ENCODE peak calls at places on chromosome 22, in ten cellular contexts. K is lung; F is HAP-1; X is CD4-positive, CD25-positive, alpha-beta regulatory T cell; E is neuronal stem cell; Y is right cardiac atrium; R is tibial nerve; T is endothelial cell of umbilical vein; I is left ventricle myocardium inferior; M is uterus. G is an unnamed sample. For H3K27me3 and H3K9me3, the result is how much of the 10 kb centered on the place peaks cover.

GRCh38 chr22:33654173-33654890 is 265.9 kb downstream of the LARGE1 start:
- DNase-seq in T (no peak), Y (no peak), F (no peak), X (no peak), R (no peak), K (no peak), M (no peak), E (no peak), I (no peak), G (no peak)

GRCh38 chr22:47850644-47851151 is 1088.2 kb downstream of the TBC1D22A start:
- DNase-seq in F (no peak), Y (no peak), R (no peak), X (no peak), I (no peak), K (peak), E (peak), M (no peak), T (no peak), G (no peak)

GRCh38 chr22:18104566-18104965 is 6.0 kb upstream of the TUBA8 start:
- DNase-seq in E (no peak), T (no peak), M (no peak), R (no peak), K (no peak), X (no peak), I (no peak), Y (no peak), F (no peak), G (no peak)

GRCh38 chr22:40553014-40553579 is 83.4 kb downstream of the MRTFA start:
- DNase-seq in Y (no peak), T (no peak), F (peak), X (no peak), I (no peak), E (no peak), K (no peak), M (no peak), R (no peak), G (no peak)

GRCh38 chr22:24485608-24486007 is 9.5 kb upstream of the UPB1 start:
- DNase-seq in M (no peak), T (no peak), I (no peak), E (no peak), F (no peak), R (no peak), X (peak), K (no peak), Y (no peak), G (no peak)

GRCh38 chr22:46588279-46589140 is 31.7 kb upstream of the GRAMD4 start:
- DNase-seq in T (no peak), X (no peak), M (no peak), F (no peak), R (no peak), Y (no peak), E (no peak), K (no peak), I (peak), G (peak)

GRCh38 chr22:24338701-24339451 is 68.2 kb downstream of the SPECC1L start:
- DNase-seq in X (no peak), R (no peak), I (no peak), M (no peak), T (no peak), Y (no peak), K (no peak), F (no peak), E (peak), G (peak)

GRCh38 chr22:40420341-40421081 is 50.1 kb downstream of the SGSM3 start:
- DNase-seq in Y (no peak), M (no peak), T (no peak), E (no peak), I (peak), R (no peak), F (no peak), K (no peak), X (no peak), G (no peak)

GRCh38 chr22:30822216-30823014 is 127.7 kb downstream of the OSBP2 start:
- DNase-seq in Y (no peak), R (no peak), E (no peak), I (no peak), T (no peak), K (no peak), F (no peak), M (no peak), X (no peak), G (no peak)

GRCh38 chr22:45468872-45469572 is 33.7 kb upstream of the FBLN1 start:
- DNase-seq in M (no peak), K (no peak), X (no peak), F (peak), T (no peak), Y (no peak), R (no peak), E (no peak), I (no peak), G (no peak)

GRCh38 chr22:45537734-45538181 is 35.1 kb downstream of the FBLN1 start:
- DNase-seq in K (no peak), Y (peak), E (no peak), I (peak), X (no peak), F (no peak), M (peak), T (no peak), R (peak), G (no peak)

GRCh38 chr22:43976861-43977795 is 21.9 kb downstream of the SAMM50 start:
- DNase-seq in Y (no peak), M (no peak), E (no peak), R (no peak), K (no peak), F (no peak), T (no peak), X (no peak), I (no peak), G (no peak)

GRCh38 chr22:48947636-48948035 is 880.0 kb downstream of the BRD1 start:
- DNase-seq in I (no peak), E (no peak), M (no peak), X (no peak), K (peak), Y (no peak), T (no peak), R (no peak), F (no peak), G (no peak)
- H3K27me3 ChIP-seq in I (under half), E (under half), M (under half), X (under half), K (under half), Y (under half), T (under half), R (under half), F (under half), G (under half)

DNA sequence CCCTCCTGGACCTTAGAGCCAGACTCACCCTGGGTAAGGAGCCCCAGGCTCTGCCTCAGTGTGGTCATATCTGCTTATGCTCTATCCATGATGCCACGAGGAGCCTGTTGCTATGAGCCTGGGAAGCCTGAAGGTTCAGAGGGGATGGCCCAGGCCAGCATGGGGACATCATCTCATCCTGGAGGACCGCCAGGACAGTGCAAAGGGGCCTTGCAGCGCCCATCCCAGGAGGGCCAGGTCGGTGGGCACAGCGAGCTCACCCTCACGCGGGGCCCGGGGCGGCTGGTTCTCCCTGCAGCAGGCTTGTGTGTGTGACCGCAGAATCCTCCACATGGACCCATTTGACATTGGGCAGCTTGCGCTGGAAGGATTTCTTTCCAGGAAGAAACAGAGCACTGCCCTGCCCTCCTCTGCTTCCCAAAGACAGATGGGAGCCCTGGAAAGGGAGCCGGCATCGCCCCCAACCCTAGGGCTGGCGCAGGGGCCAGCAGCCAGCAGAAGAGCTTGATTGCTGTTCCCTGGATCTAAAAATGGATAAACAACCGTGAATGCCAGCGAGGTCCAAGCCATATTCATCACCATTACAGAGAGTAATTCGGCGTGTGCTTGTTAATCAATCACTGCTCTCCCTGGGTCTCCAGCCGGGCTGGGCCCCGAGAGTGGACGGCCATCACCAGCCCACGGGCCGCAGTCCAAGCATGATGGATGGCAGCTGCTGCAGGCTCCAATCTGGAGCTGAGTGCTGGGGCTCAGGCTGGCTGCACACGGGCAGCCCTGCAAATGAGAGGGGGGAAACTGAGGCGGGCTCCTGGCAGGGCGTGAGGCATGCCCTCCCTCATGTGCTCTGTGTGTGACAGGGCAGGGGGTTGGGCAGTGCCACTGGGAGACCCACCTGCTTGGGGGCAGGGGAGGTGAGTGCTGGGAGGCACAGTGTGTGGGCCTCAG is 739.7 kb downstream of the BRD1 start:
- DNase-seq in Y (no peak), K (no peak), F (no peak), T (no peak), M (no peak), X (no peak), E (no peak), R (no peak), I (no peak), G (no peak)
- H3K9me3 ChIP-seq in Y (under half), K (under half), F (under half), T (under half), M (under half), X (under half), E (under half), R (under half), I (under half), G (under half)

GRCh38 chr22:22422629-22423112 is 85.9 kb downstream of the ZNF280B start:
- DNase-seq in F (peak), K (peak), R (peak), T (peak), Y (peak), X (peak), E (peak), I (peak), M (no peak), G (peak)

GRCh38 chr22:22424956-22425355 is 83.6 kb downstream of the ZNF280B start:
- DNase-seq in Y (no peak), X (no peak), M (no peak), E (no peak), I (no peak), K (no peak), F (no peak), T (no peak), R (no peak), G (no peak)

GRCh38 chr22:22423681-22424080 is 84.9 kb downstream of the ZNF280B start:
- DNase-seq in E (no peak), M (no peak), K (no peak), X (no peak), Y (no peak), R (no peak), F (no peak), I (no peak), T (no peak), G (no peak)

GRCh38 chr22:22425366-22425765 is 83.2 kb downstream of the ZNF280B start:
- DNase-seq in R (no peak), T (no peak), I (no peak), Y (no peak), X (no peak), E (no peak), K (no peak), M (no peak), F (no peak), G (no peak)

DNA sequence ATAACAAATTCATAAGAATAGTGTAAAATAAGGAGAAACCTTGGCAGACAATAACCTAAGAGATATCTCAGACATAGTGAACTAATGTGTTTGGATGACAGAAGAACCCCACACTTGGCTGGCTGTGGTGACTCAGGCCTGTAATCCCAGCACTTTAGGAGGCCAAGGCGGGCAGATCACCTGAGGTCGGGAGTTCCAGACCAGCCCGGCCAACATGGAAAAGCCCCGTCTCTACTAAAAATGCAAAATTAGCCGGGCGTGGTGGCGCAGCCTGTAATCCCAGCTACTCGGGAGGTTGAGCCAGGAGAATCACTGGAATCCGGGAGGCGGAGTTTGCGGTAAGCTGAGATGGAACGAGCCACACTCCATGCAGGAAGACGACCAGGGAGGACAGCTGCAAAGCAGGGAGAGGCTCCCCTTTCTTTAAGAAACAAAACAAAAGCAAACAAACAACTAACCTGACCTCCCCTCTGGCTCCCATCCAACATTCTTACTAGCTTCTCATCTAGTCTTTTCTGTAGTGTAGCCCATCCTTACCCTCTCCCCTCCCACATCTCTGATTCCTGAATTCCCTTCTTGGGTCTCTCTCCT is 84.2 kb downstream of the ZNF280B start:
- DNase-seq in T (no peak), Y (no peak), I (no peak), K (no peak), R (no peak), M (no peak), X (no peak), E (no peak), F (peak), G (no peak)
- H3K27me3 ChIP-seq in T (under half), Y (under half), I (half or more), K (under half), R (under half), M (under half), X (under half), E (under half), F (under half), G (under half)

GRCh38 chr22:21570398-21570797 is 2.9 kb downstream of the UBE2L3 start:
- DNase-seq in Y (no peak), E (no peak), R (no peak), I (no peak), M (no peak), T (no peak), K (no peak), F (no peak), X (no peak), G (no peak)

GRCh38 chr22:21567456-21568206 is at the start of gene UBE2L3:
- DNase-seq in K (peak), Y (peak), R (peak), F (peak), T (peak), E (peak), I (peak), X (peak), M (peak), G (peak)

GRCh38 chr22:21569459-21570161 is 2.1 kb downstream of the UBE2L3 start:
- DNase-seq in T (no peak), Y (no peak), E (no peak), X (no peak), R (no peak), F (peak), K (no peak), I (no peak), M (no peak), G (no peak)

GRCh38 chr22:21571679-21572078 is 4.2 kb downstream of the UBE2L3 start:
- DNase-seq in F (no peak), X (no peak), M (no peak), E (no peak), R (no peak), I (no peak), Y (no peak), T (no peak), K (no peak), G (no peak)

DNA sequence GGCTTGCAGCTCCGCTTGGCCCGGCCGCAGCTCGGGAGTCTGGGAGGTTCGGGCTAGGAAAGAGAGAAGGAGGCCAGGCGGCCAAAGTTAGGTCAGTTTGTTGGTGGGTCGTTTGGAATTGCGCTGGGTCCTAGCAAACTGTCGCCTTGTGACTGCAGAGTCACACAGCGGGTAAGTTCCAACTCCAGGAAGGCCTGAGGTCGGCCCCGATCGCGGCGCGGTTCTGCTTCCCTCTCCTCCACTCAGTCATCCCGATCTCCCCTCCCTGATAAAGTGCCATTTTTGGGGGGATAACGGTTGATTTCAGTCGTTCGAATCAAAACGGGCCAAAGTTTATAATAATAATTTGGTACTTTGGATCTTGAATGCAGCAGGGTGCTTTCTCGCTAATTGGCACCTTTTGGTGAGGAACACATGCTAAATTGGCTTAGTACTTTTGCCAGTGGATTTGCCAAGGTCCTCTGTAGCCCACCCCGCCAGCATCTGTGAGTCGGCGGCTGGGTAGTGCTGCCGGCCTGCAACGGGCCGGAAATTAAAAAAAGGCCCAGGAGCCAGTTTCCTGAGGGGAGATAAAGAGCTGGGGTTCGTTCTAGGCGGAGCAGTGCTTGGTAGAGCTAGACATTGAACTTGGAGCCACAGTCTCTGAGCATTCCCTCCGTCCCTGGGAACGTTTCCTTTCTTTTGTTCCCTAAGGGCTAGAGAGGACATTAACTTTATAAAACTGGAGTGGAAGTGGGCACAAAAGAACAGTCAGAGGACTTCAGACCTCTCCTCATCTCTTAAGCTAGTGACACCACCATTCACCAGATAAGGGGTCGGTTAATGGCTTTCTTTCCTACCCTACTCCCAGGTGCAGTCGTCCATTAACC is 927 bp downstream of the UBE2L3 start:
- DNase-seq in R (no peak), T (peak), M (no peak), X (no peak), E (no peak), K (no peak), Y (no peak), F (peak), I (peak), G (no peak)
- H3K9me3 ChIP-seq in R (under half), T (under half), M (under half), X (under half), E (under half), K (under half), Y (under half), F (under half), I (under half), G (under half)

DNA sequence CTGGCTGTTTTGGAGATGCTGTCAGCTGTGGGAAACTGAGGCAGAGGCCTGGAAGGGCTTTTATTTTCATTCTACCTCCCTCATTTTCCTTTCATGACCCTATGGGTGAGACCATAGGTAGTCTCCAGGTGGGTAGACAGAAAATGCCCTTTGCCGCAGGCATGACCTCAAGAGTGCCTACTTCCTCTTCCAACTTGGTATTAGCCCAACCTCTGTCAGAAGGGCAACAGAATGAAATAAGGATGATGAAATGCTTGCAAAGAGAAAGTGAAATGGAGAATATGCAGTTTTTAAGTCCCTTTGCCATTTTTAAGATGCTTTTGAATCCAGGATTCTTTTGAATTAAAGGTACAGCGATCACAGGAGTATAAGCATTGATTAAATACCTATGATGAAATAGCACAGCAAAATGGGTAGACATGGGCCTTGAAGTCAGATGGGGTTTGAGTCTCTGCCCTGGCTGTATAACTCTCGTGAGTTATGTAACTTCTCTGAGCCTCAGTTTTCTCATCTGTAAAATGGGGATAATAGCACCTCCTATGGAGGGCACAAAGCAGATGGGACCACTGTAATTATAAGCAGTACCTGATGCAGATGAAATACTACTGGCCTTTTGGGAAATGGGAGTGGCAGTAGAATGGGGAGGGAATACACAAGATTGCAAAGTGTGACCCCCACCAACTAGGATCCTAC is 3.7 kb downstream of the ASPHD2 start:
- DNase-seq in I (no peak), E (no peak), F (no peak), Y (no peak), X (no peak), M (no peak), K (no peak), T (no peak), R (no peak), G (no peak)
- H3K27me3 ChIP-seq in I (half or more), E (under half), F (under half), Y (under half), X (under half), M (under half), K (under half), T (under half), R (under half), G (under half)

GRCh38 chr22:16972311-16972710 is 35.7 kb downstream of the GAB4 start:
- DNase-seq in X (no peak), E (no peak), M (no peak), K (peak), T (no peak), R (no peak), I (no peak), Y (no peak), F (no peak), G (no peak)
- H3K9me3 ChIP-seq in X (under half), E (under half), M (under half), K (under half), T (under half), R (under half), I (under half), Y (under half), F (under half), G (under half)

GRCh38 chr22:38452373-38453064 is 2.5 kb downstream of the KCNJ4 start:
- DNase-seq in E (no peak), M (peak), F (no peak), X (no peak), R (no peak), Y (peak), K (no peak), I (peak), T (no peak), G (peak)
- H3K27me3 ChIP-seq in E (under half), M (under half), F (under half), X (under half), R (under half), Y (under half), K (under half), I (half or more), T (under half), G (under half)

G was measured in adrenal gland.